ENCODE peak calls at places on chromosomes 7 and 10, in five cellular contexts. Q is OCI-LY7, V is left lung, X is psoas muscle, L is kidney. J is an unnamed sample.

GRCh38 chr7:27248911-27249723 is 6.5 kb downstream of the EVX1 start:
- DNase-seq in Q (no peak), V (no peak), X (no peak), L (no peak), J (peak; percentile 87)

GRCh38 chr7:128869944-128870285 is 7.3 kb downstream of the ATP6V1F start:
- DNase-seq in Q (peak; percentile 13), V (no peak), X (peak; percentile 66), L (no peak), J (no peak)

GRCh38 chr7:35995334-35995733 is 157.7 kb upstream of the EEPD1 start:
- DNase-seq in Q (no peak), V (no peak), X (no peak), L (no peak), J (no peak)

GRCh38 chr10:66941491-66941890 is 15.7 kb downstream of the LRRTM3 start:
- DNase-seq in Q (no peak), V (no peak), X (no peak), L (no peak), J (no peak)

GRCh38 chr7:69208848-69209247 is 389.4 kb upstream of the AUTS2 start:
- DNase-seq in Q (peak; percentile 78), V (no peak), X (no peak), L (no peak), J (no peak)

GRCh38 chr10:36473122-36473521 is 652.3 kb upstream of the ANKRD30A start:
- DNase-seq in Q (no peak), V (no peak), X (no peak), L (no peak), J (no peak)

GRCh38 chr10:103548581-103549348 is 55.3 kb downstream of the NEURL1 start:
- DNase-seq in Q (no peak), V (no peak), X (peak; percentile 87), L (no peak), J (no peak)

GRCh38 chr10:69242844-69243212 is 22.7 kb downstream of the HKDC1 start:
- DNase-seq in Q (no peak), V (no peak), X (no peak), L (no peak), J (no peak)

GRCh38 chr7:67438174-67438837 is 441.7 kb downstream of the TYW1 start:
- DNase-seq in Q (no peak), V (no peak), X (no peak), L (no peak), J (no peak)

GRCh38 chr10:100446130-100446761 is 16.6 kb upstream of the WNT8B start:
- DNase-seq in Q (no peak), V (no peak), X (no peak), L (no peak), J (no peak)

GRCh38 chr10:11742009-11742778 is at the start of gene ECHDC3:
- DNase-seq in Q (no peak), V (peak; percentile 79), X (peak; percentile 90), L (peak; percentile 93), J (peak; percentile 70)

GRCh38 chr7:25735674-25736242 is 416.2 kb upstream of the NFE2L3 start:
- DNase-seq in Q (no peak), V (no peak), X (no peak), L (no peak), J (no peak)

GRCh38 chr10:81280497-81281479 is 594.2 kb upstream of the NRG3 start:
- DNase-seq in Q (no peak), V (no peak), X (no peak), L (no peak), J (no peak)

GRCh38 chr10:132497788-132498561 is 39.6 kb upstream of the INPP5A start:
- DNase-seq in Q (no peak), V (peak; percentile 14), X (peak; percentile 50), L (peak; percentile 60), J (no peak)

GRCh38 chr10:1270490-1270889 is 214.3 kb downstream of the WDR37 start:
- DNase-seq in Q (no peak), V (no peak), X (no peak), L (no peak), J (no peak)

GRCh38 chr7:80879849-80880248 is 39.0 kb downstream of the SEMA3C start:
- DNase-seq in Q (no peak), V (no peak), X (no peak), L (no peak), J (no peak)

GRCh38 chr7:47380325-47381131 is 201.4 kb downstream of the TNS3 start:
- DNase-seq in Q (no peak), V (no peak), X (peak; percentile 25), L (peak; percentile 86), J (no peak)

GRCh38 chr7:33821970-33822369 is 83.4 kb upstream of the BMPER start:
- DNase-seq in Q (no peak), V (no peak), X (no peak), L (no peak), J (no peak)

GRCh38 chr10:108072466-108072865 is 908.0 kb upstream of the SORCS1 start:
- DNase-seq in Q (no peak), V (no peak), X (no peak), L (no peak), J (no peak)

GRCh38 chr10:42594246-42594650 is 44.1 kb downstream of the ZNF33B start:
- DNase-seq in Q (no peak), V (no peak), X (no peak), L (no peak), J (no peak)

GRCh38 chr10:42593284-42593683 is 45.1 kb downstream of the ZNF33B start:
- DNase-seq in Q (no peak), V (no peak), X (no peak), L (no peak), J (no peak)

GRCh38 chr10:42596196-42596595 is 42.2 kb downstream of the ZNF33B start:
- DNase-seq in Q (no peak), V (no peak), X (no peak), L (no peak), J (no peak)

GRCh38 chr10:42598249-42598873 is 40.0 kb downstream of the ZNF33B start:
- DNase-seq in Q (no peak), V (no peak), X (no peak), L (no peak), J (no peak)
- H3K9me3 ChIP-seq in Q (peaks cover 17% of the 10 kb centered on the region), V (no peaks in the 10 kb centered on the region), X (peaks cover 10% of the 10 kb centered on the region), L (peaks cover 10% of the 10 kb centered on the region), J (peaks cover 7% of the 10 kb centered on the region)

GRCh38 chr10:78039743-78040142 is 6.1 kb downstream of the RPS24 start:
- DNase-seq in Q (no peak), V (no peak), X (no peak), L (no peak), J (no peak)
- H3K36me3 ChIP-seq in Q (peaks cover 90% of the 10 kb centered on the region), V (peaks cover 91% of the 10 kb centered on the region), X (peaks cover 28% of the 10 kb centered on the region), L (peaks cover 38% of the 10 kb centered on the region), J (peaks cover 88% of the 10 kb centered on the region)

GRCh38 chr7:29891766-29892165 is 85.5 kb downstream of the WIPF3 start:
- DNase-seq in Q (no peak), V (no peak), X (no peak), L (no peak), J (no peak)

GRCh38 chr7:29890251-29890650 is 83.9 kb downstream of the WIPF3 start:
- DNase-seq in Q (no peak), V (no peak), X (no peak), L (no peak), J (no peak)

GRCh38 chr7:29886827-29887226 is 80.5 kb downstream of the WIPF3 start:
- DNase-seq in Q (no peak), V (no peak), X (no peak), L (no peak), J (no peak)

GRCh38 chr7:29888006-29888405 is 81.7 kb downstream of the WIPF3 start:
- DNase-seq in Q (no peak), V (no peak), X (no peak), L (no peak), J (no peak)

GRCh38 chr7:29889288-29889687 is 83.0 kb downstream of the WIPF3 start:
- DNase-seq in Q (no peak), V (no peak), X (no peak), L (no peak), J (no peak)
- H3K9me3 ChIP-seq in Q (no peaks in the 10 kb centered on the region), V (no peaks in the 10 kb centered on the region), X (no peaks in the 10 kb centered on the region), L (no peaks in the 10 kb centered on the region), J (no peaks in the 10 kb centered on the region)

DNA sequence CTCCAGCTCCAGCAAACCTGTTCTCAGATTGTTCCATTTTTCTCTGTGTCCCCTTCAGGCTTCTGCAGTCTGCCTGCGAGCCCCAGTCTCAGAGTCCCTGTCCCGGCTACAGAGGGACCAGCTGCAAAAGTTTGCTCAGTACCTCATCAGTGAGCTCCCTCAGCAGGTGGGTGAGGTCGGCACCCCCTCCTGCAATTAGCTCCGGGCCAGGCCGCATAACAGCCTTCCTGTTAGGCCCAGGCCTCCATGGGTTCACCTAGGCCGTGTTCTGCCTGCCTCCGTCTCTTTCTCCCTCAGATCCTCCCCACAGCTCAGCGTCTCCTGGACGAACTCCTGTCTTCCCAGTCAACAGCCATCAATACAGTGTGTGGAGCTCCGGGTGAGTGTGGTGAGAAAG is 4.3 kb downstream of the ZSWIM8 start:
- DNase-seq in Q (no peak), V (no peak), X (no peak), L (peak; percentile 52), J (no peak)
- H3K36me3 ChIP-seq in Q (peaks cover 46% of the 10 kb centered on the region), V (peaks cover 61% of the 10 kb centered on the region), X (peaks cover 16% of the 10 kb centered on the region), L (peaks cover 45% of the 10 kb centered on the region), J (peaks cover 47% of the 10 kb centered on the region)

DNA sequence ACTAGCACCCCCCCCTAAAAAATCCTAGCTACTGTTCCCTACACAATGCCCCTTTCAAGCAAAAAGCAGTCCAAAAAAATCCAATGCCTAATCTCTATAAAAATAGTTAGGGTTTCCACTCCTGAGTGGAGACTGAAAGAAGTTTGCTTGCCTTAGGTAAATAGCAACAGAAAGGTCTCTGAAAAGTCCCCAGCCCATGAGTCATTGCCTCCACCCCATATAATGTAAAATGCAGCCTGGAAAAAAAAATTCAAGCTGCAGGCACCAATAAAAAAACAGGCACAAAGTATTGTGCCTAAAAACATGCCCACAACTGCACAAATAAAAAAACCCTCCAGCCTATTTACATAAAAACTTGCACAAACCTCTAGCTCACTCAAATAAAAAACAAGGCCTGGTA is 47.5 kb downstream of the ZNF680 start:
- DNase-seq in Q (no peak), V (no peak), X (no peak), L (no peak), J (no peak)
- H3K9me3 ChIP-seq in Q (peaks cover 78% of the 10 kb centered on the region), V (peaks cover 3% of the 10 kb centered on the region), X (peaks cover 54% of the 10 kb centered on the region), L (peaks cover 6% of the 10 kb centered on the region), J (peaks cover 7% of the 10 kb centered on the region)

GRCh38 chr7:130032698-130033097 is 18.5 kb downstream of the ZC3HC1 start:
- DNase-seq in Q (no peak), V (no peak), X (no peak), L (no peak), J (no peak)
- H3K36me3 ChIP-seq in Q (peaks cover 57% of the 10 kb centered on the region), V (peaks cover 77% of the 10 kb centered on the region), X (peaks cover 9% of the 10 kb centered on the region), L (peaks cover 7% of the 10 kb centered on the region), J (peaks cover 4% of the 10 kb centered on the region)

J was measured in MG63.